ENCODE peak calls at places on chromosomes 11 and 22, in four cellular contexts. One of them, this sample, is unnamed.

GRCh38 chr22:22352376-22352999 is 107.9 kb downstream of the VPREB1 start:
- DNase-seq in uterus: no peak
- DNase-seq in GM12865: no peak
- DNase-seq in A549: no peak
- DNase-seq in this sample: no peak

GRCh38 chr11:126231725-126232459 is 20.3 kb downstream of the FAM118B start:
- DNase-seq in uterus: no peak
- DNase-seq in A549: no peak
- DNase-seq in GM12865: no peak
- DNase-seq in this sample: peak

GRCh38 chr11:112401036-112401769 is 140.5 kb upstream of the PLET1 start:
- DNase-seq in uterus: no peak
- DNase-seq in GM12865: no peak
- DNase-seq in A549: no peak
- DNase-seq in this sample: no peak

GRCh38 chr11:63763506-63764200 is 4.9 kb downstream of the ZFTA start:
- DNase-seq in GM12865: no peak
- DNase-seq in A549: no peak
- DNase-seq in uterus: peak
- DNase-seq in this sample: no peak

GRCh38 chr11:55726715-55727324 is 46.4 kb upstream of the OR5D13 start:
- DNase-seq in A549: peak
- DNase-seq in GM12865: peak
- DNase-seq in uterus: no peak
- DNase-seq in this sample: no peak

GRCh38 chr11:20155683-20156279 is 4.5 kb downstream of the DBX1 start:
- DNase-seq in uterus: no peak
- DNase-seq in A549: no peak
- DNase-seq in GM12865: no peak
- DNase-seq in this sample: no peak

GRCh38 chr11:120658071-120658423 is 146.5 kb downstream of the GRIK4 start:
- DNase-seq in A549: no peak
- DNase-seq in GM12865: peak
- DNase-seq in uterus: no peak
- DNase-seq in this sample: no peak

GRCh38 chr11:63909621-63910506 is 7.1 kb downstream of the RCOR2 start:
- DNase-seq in A549: no peak
- DNase-seq in GM12865: no peak
- DNase-seq in uterus: peak
- DNase-seq in this sample: no peak

GRCh38 chr11:96257972-96258951 is 84.7 kb downstream of the MAML2 start:
- DNase-seq in uterus: no peak
- DNase-seq in A549: no peak
- DNase-seq in GM12865: peak
- DNase-seq in this sample: peak

GRCh38 chr11:33703234-33703633 is 2.6 kb upstream of the C11orf91 start:
- DNase-seq in A549: peak
- DNase-seq in GM12865: no peak
- DNase-seq in uterus: no peak
- DNase-seq in this sample: no peak

GRCh38 chr11:111834432-111835163 is 36.8 kb downstream of the ALG9 start:
- DNase-seq in uterus: no peak
- DNase-seq in A549: no peak
- DNase-seq in GM12865: no peak
- DNase-seq in this sample: no peak

GRCh38 chr11:119062779-119063178 is 4.8 kb upstream of the VPS11 start:
- DNase-seq in GM12865: no peak
- DNase-seq in A549: peak
- DNase-seq in uterus: peak
- DNase-seq in this sample: peak

GRCh38 chr11:61022311-61023085 is 51.0 kb downstream of the CD6 start:
- DNase-seq in uterus: no peak
- DNase-seq in A549: no peak
- DNase-seq in GM12865: no peak
- DNase-seq in this sample: no peak

GRCh38 chr11:128621491-128622136 is 34.3 kb upstream of the ETS1 start:
- DNase-seq in uterus: peak
- DNase-seq in A549: no peak
- DNase-seq in GM12865: no peak
- DNase-seq in this sample: peak

GRCh38 chr11:75577198-75577597 is 15.1 kb downstream of the SERPINH1 start:
- DNase-seq in A549: peak
- DNase-seq in GM12865: no peak
- DNase-seq in uterus: peak
- DNase-seq in this sample: peak

GRCh38 chr11:116981216-116981887 is 116.9 kb downstream of the SIK3 start:
- DNase-seq in GM12865: no peak
- DNase-seq in uterus: no peak
- DNase-seq in A549: no peak
- DNase-seq in this sample: no peak

GRCh38 chr11:64400096-64400495 is 41.1 kb downstream of the RPS6KA4 start:
- DNase-seq in GM12865: no peak
- DNase-seq in A549: no peak
- DNase-seq in uterus: no peak
- DNase-seq in this sample: peak

GRCh38 chr11:68077617-68078592 is 39.1 kb downstream of the TCIRG1 start:
- DNase-seq in uterus: no peak
- DNase-seq in GM12865: peak
- DNase-seq in A549: no peak
- DNase-seq in this sample: peak

GRCh38 chr22:47678667-47679287 is 916.3 kb downstream of the TBC1D22A start:
- DNase-seq in A549: no peak
- DNase-seq in uterus: no peak
- DNase-seq in GM12865: no peak
- DNase-seq in this sample: no peak

GRCh38 chr22:46107089-46107664 is 43.1 kb upstream of the PPARA start:
- DNase-seq in GM12865: no peak
- DNase-seq in A549: no peak
- DNase-seq in uterus: peak
- DNase-seq in this sample: no peak

GRCh38 chr22:31647921-31648320 is 14.1 kb downstream of the PISD start:
- DNase-seq in GM12865: no peak
- DNase-seq in A549: no peak
- DNase-seq in uterus: no peak
- DNase-seq in this sample: no peak

GRCh38 chr22:40348025-40348658 is 1.8 kb downstream of the ADSL start:
- DNase-seq in GM12865: peak
- DNase-seq in uterus: no peak
- DNase-seq in A549: peak
- DNase-seq in this sample: peak

GRCh38 chr22:45914309-45914708 is 62.7 kb downstream of the WNT7B start:
- DNase-seq in uterus: no peak
- DNase-seq in GM12865: no peak
- DNase-seq in A549: peak
- DNase-seq in this sample: no peak

GRCh38 chr22:25068701-25069100 is 116.2 kb downstream of the KIAA1671 start:
- DNase-seq in A549: no peak
- DNase-seq in uterus: no peak
- DNase-seq in GM12865: no peak
- DNase-seq in this sample: no peak
- H3K4me3 ChIP-seq in A549: no peak
- H3K4me3 ChIP-seq in uterus: no peak
- H3K4me3 ChIP-seq in GM12865: no peak
- H3K4me3 ChIP-seq in this sample: no peak

GRCh38 chr11:95135880-95136279 is 46.2 kb downstream of the ENDOD1 start:
- DNase-seq in GM12865: no peak
- DNase-seq in A549: no peak
- DNase-seq in uterus: no peak
- DNase-seq in this sample: no peak

GRCh38 chr11:95135155-95135554 is 45.5 kb downstream of the ENDOD1 start:
- DNase-seq in A549: no peak
- DNase-seq in GM12865: no peak
- DNase-seq in uterus: no peak
- DNase-seq in this sample: no peak

GRCh38 chr11:95132956-95133355 is 43.3 kb downstream of the ENDOD1 start:
- DNase-seq in uterus: no peak
- DNase-seq in GM12865: no peak
- DNase-seq in A549: no peak
- DNase-seq in this sample: no peak

GRCh38 chr11:95137299-95137698 is 47.7 kb downstream of the ENDOD1 start:
- DNase-seq in A549: no peak
- DNase-seq in GM12865: no peak
- DNase-seq in uterus: no peak
- DNase-seq in this sample: no peak

GRCh38 chr11:95134491-95134890 is 44.8 kb downstream of the ENDOD1 start:
- DNase-seq in GM12865: no peak
- DNase-seq in uterus: no peak
- DNase-seq in A549: peak
- DNase-seq in this sample: peak
- TF ChIP-seq CTCF in GM12865: no peak
- TF ChIP-seq CTCF in uterus: no peak
- TF ChIP-seq CTCF in A549: no peak
- TF ChIP-seq CTCF in this sample: no peak

DNA sequence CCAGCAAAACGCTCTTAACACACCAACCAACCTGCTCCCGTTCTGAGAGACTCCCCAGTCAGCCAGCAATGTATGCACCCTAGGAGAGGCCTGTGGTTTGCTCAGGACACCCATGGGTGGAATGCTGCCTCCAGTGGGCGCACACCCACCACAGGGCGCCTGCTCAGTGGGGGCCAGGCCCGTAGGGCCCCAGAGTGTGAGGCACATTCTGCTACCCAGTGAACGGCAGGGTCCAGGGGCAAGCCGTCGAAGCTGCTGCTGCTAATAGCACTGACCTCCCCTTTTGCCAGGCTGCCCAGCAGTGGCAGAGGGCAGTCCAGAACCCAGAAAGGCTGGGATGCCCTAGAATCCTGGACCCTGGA is 12.8 kb downstream of the B3GAT1 start:
- DNase-seq in GM12865: no peak
- DNase-seq in A549: no peak
- DNase-seq in uterus: no peak
- DNase-seq in this sample: no peak
- H3K4me3 ChIP-seq in GM12865: no peak
- H3K4me3 ChIP-seq in A549: no peak
- H3K4me3 ChIP-seq in uterus: no peak
- H3K4me3 ChIP-seq in this sample: no peak

GRCh38 chr11:16248248-16248647 is 108.1 kb downstream of the SOX6 start:
- DNase-seq in GM12865: no peak
- DNase-seq in A549: no peak
- DNase-seq in uterus: no peak
- DNase-seq in this sample: no peak
- TF ChIP-seq CTCF in GM12865: no peak
- TF ChIP-seq CTCF in A549: no peak
- TF ChIP-seq CTCF in uterus: no peak
- TF ChIP-seq CTCF in this sample: no peak

DNA sequence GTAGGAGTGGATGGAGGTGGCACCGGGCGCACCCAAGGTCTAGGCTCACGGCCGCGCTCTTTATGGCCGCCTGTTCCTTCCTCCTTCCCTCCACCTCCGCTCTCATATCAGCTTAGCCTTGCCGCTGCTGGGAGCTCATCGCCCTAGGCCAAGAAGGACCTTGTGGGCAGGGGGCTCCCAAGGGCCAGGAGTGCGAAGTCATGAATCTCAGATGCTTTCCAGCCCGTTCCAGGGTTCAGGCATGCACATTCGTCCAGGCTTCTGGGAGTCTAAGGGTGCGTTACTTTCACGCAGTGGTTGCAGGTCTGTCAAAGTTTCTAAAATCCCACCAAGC is 4.1 kb upstream of the GALR3 start:
- DNase-seq in A549: no peak
- DNase-seq in uterus: no peak
- DNase-seq in GM12865: no peak
- DNase-seq in this sample: no peak
- H3K4me3 ChIP-seq in A549: no peak
- H3K4me3 ChIP-seq in uterus: peak
- H3K4me3 ChIP-seq in GM12865: peak
- H3K4me3 ChIP-seq in this sample: peak

GRCh38 chr11:58905716-58906547 is 33.4 kb upstream of the GLYATL1 start:
- DNase-seq in uterus: peak
- DNase-seq in GM12865: no peak
- DNase-seq in A549: peak
- DNase-seq in this sample: peak
- TF ChIP-seq CTCF in uterus: no peak
- TF ChIP-seq CTCF in GM12865: no peak
- TF ChIP-seq CTCF in A549: no peak
- TF ChIP-seq CTCF in this sample: peak

DNA sequence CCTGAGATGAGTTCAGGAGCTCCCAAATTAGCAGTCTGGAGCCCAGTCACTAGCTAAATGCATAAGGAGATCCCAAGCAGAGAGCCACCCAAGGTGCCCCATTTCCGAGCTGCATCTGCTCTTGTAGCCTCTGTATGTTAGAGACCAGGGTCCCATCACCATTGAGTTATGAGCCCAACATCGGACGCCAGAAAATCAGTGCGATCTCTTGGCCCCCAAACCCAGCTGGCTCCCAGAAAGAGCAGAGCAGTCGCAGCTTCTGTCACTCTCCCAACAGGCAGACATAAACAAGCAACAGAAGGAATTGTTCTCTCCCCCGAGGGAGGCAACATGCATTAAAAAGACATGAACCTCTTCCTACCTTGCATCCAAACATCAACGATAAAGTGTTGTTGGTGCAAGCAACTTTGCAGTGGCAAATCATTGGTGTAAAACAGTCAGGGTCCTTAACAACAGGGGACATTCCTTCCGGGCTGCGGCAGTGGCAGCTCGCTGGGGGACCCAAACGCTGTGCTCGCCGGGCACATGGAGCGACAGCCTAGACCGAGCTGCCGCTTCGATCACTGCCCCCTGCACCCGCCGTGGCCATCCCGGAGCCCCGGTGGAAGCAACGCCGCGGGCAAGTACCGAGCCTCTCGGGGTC is 907.1 kb downstream of the DLG2 start:
- DNase-seq in GM12865: no peak
- DNase-seq in uterus: no peak
- DNase-seq in A549: no peak
- DNase-seq in this sample: no peak
- H3K4me3 ChIP-seq in GM12865: no peak
- H3K4me3 ChIP-seq in uterus: peak
- H3K4me3 ChIP-seq in A549: peak
- H3K4me3 ChIP-seq in this sample: peak

GRCh38 chr11:35487532-35488078 is 37.8 kb downstream of the PAMR1 start:
- DNase-seq in GM12865: no peak
- DNase-seq in A549: peak
- DNase-seq in uterus: peak
- DNase-seq in this sample: peak
- TF ChIP-seq CTCF in GM12865: peak
- TF ChIP-seq CTCF in A549: peak
- TF ChIP-seq CTCF in uterus: peak
- TF ChIP-seq CTCF in this sample: peak